ENCODE peak calls at places on chromosome 12, in five cellular contexts. R is transverse colon, J is upper lobe of left lung, U is suprapubic skin, Y is HCT116. B is an unnamed sample. For H3K4me1, the result is how much of the 10 kb centered on the place peaks cover.

GRCh38 chr12:55829967-55830600 is 697 bp upstream of the DNAJC14 start:
- DNase-seq in J (peak), R (peak), U (peak), Y (no peak), B (no peak)

GRCh38 chr12:12467701-12468218 is 94.9 kb downstream of the DUSP16 start:
- DNase-seq in J (peak), Y (no peak), R (peak), U (no peak), B (no peak)

GRCh38 chr12:76643438-76643837 is 83.9 kb upstream of the OSBPL8 start:
- DNase-seq in U (no peak), J (no peak), Y (no peak), R (no peak), B (no peak)

GRCh38 chr12:96421014-96421413 is 20.8 kb upstream of the CDK17 start:
- DNase-seq in J (no peak), U (no peak), Y (no peak), R (no peak), B (no peak)

GRCh38 chr12:9340422-9341259 is 132.4 kb upstream of the PZP start:
- DNase-seq in R (no peak), Y (no peak), J (no peak), U (no peak), B (no peak)

GRCh38 chr12:105803292-105803691 is 335.5 kb downstream of the NUAK1 start:
- DNase-seq in Y (no peak), U (no peak), R (no peak), J (no peak), B (no peak)

GRCh38 chr12:16076553-16076952 is 165.4 kb downstream of the DERA start:
- DNase-seq in U (no peak), Y (peak), R (no peak), J (no peak), B (no peak)

GRCh38 chr12:104866286-104866685 is 91.8 kb downstream of the SLC41A2 start:
- DNase-seq in J (no peak), Y (no peak), U (no peak), R (no peak), B (no peak)

GRCh38 chr12:11771356-11771755 is 121.9 kb downstream of the ETV6 start:
- DNase-seq in R (no peak), Y (no peak), J (no peak), U (no peak), B (no peak)

GRCh38 chr12:49920915-49921286 is 17.2 kb upstream of the FAIM2 start:
- DNase-seq in Y (no peak), J (no peak), R (no peak), U (no peak), B (no peak)

GRCh38 chr12:52148541-52149181 is 43.2 kb downstream of the KRT80 start:
- DNase-seq in U (no peak), J (peak), R (peak), Y (peak), B (no peak)

GRCh38 chr12:58443273-58443980 is 476.9 kb downstream of the LRIG3 start:
- DNase-seq in J (no peak), U (no peak), Y (peak), R (peak), B (no peak)

GRCh38 chr12:132167610-132168310 is 23.5 kb downstream of the NOC4L start:
- DNase-seq in J (no peak), Y (no peak), R (no peak), U (no peak), B (no peak)

DNA sequence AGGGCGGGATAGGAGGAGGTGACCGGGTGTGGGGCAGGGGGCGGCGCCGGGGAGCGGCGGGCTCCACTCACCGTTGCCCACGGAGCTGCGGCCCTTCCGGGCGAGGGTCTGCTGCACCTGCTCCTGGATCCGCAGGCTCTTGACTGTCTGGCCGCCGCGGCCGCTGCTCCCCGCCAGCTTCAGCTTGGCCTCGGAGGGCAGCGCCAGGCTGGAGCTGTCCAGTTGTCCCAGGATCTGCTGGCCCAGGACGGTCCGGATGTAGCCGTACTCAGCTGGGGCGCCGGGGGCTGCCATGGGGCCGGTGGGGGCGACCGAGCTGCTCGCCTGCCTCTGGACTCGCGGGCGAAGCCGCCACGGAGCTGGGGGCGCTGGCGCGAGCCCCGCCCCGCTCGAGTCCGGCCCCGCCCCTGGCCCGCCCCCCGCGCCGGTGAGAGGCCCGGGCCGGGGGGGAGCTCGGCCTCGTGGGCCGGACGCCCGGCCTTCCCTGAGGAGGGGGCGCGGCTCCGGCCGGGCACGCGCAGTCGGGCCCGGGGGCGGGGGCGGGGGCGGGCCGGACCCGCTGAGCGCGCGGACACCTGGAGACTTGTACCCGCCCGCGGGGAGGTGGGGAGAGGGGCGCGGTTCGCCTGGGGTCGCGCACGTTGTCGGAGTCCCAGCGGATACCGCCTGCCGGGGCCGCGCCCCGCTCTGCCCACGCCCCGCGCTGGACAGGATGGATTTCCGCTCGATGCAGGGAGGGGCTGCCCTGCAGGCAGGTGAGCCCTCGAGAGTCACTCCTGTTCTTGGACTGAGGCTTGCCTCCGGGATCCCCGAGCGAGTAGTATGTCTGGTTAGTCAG is at the start of gene PKP2:
- DNase-seq in J (peak), R (peak), Y (peak), U (no peak), B (no peak)
- TF ChIP-seq POLR2A in J (no peak), R (peak), Y (no peak), U (no peak), B (no peak)

GRCh38 chr12:84738481-84738972 is 174.1 kb downstream of the SLC6A15 start:
- DNase-seq in R (no peak), J (peak), U (no peak), Y (no peak), B (no peak)

GRCh38 chr12:84741727-84742126 is 170.9 kb downstream of the SLC6A15 start:
- DNase-seq in U (no peak), R (no peak), Y (no peak), J (no peak), B (no peak)

DNA sequence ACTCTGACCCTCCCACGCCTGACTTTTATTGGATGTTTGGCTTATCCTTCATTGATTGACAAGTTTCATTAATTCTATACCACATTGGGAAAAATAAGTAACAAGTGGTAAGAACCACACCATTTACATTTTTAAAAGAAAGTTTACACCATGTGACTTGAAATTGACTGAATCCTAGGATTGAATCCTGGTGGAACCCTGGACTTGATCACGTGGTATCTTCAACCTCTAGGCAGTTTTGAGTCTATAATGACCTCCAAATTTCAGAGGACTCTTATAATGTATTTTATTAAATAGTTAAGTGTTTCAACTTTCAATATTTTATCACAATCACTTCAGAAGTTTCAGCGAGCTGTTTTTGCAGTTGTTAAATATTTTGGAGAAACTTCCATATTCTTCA is 172.0 kb downstream of the SLC6A15 start:
- DNase-seq in U (no peak), Y (no peak), J (no peak), R (no peak), B (no peak)
- H3K4me1 ChIP-seq in U (under half), Y (under half), J (under half), R (under half), B (under half)

GRCh38 chr12:117188961-117189724 is 1.1 kb downstream of the FBXO21 start:
- DNase-seq in Y (no peak), R (no peak), J (no peak), U (peak), B (no peak)
- TF ChIP-seq POLR2AphosphoS5 in Y (no peak), R (no peak), J (no peak), U (no peak), B (peak)

DNA sequence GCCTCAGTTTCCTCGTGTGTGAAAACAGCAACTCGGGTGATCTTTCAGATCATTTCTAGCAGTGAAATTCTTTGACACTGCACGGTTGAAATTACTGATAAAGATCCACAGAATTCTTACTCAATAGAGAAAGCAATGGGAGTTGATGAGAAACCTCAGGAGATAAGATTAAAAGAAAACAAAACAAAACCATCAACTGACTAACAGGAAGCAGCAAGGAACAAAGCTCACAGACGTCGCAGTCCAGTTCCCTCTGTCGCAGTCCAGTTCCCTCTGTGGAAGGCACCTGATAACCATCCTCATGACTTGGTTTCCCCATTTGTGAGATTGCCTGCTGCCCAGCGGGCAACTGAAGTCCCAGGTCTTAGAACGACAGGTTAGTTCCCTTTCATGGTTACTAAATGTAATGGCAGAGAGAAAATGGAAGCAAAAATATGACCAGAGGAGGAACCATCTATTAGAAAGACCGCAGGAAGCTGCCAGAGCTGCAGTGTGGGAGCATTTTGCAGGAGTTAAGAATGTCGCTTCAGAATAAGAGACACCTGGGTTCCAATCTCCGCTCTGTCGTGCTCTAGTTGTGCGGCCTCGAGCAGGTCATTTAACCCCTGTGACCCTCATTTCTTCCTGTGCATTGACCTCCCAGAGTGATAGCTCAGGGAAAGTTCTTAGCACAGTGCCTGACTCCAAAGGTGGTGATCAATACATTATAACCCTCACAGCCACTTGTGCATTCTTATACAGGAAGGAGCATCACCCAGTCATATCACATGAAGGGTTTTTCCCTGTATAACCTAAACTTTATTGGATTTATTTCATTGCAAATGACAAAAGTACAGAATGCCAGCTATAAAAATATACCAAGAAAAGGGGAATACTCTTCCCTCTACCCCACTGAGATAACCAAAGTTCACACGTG is 5.1 kb upstream of the MED13L start:
- DNase-seq in J (no peak), U (no peak), R (no peak), Y (no peak), B (peak)
- TF ChIP-seq POLR2A in J (no peak), U (no peak), R (no peak), Y (no peak), B (no peak)

GRCh38 chr12:27014085-27014858 is at the start of gene TM7SF3:
- DNase-seq in U (peak), J (peak), R (peak), Y (peak), B (peak)
- H3K4me1 ChIP-seq in U (under half), J (under half), R (under half), Y (under half), B (under half)

GRCh38 chr12:64700532-64700931 is 58.7 kb downstream of the GNS start:
- DNase-seq in Y (no peak), U (no peak), R (no peak), J (no peak), B (no peak)
- TF ChIP-seq POLR2AphosphoS5 in Y (no peak), U (no peak), R (no peak), J (no peak), B (no peak)

DNA sequence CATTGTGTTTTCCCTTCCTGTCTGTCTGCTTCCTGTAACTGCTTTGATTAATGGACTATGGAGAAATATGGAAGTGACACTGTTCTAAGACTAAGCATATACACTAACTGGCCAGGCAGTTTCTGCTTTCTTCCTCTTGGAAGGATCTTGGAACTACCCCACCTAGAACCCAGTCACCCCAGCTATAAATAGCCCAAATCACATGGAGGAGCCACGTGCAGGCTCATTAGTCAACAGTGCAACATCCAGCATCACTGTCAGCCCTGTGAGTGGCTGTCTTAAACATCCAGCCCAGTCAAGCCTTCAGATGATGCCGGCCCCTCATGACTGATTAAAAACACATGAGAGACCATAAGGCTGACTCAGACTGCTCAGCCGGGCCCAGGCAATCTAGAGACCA is 39.2 kb downstream of the BCAT1 start:
- DNase-seq in U (no peak), R (peak), Y (no peak), J (peak), B (no peak)
- TF ChIP-seq POLR2A in U (no peak), R (no peak), Y (no peak), J (no peak), B (no peak)